ENCODE peak calls at places on chromosomes 3 and 15, in five cellular contexts. E is C1 segment of cervical spinal cord, I is sigmoid colon, Q is MM.1S, U is HAP-1. S is an unnamed sample.

GRCh38 chr15:78284758-78285157 is 14.7 kb downstream of the SKIC8 start:
- DNase-seq in Q (no peak), E (no peak), U (no peak), I (no peak), S (no peak)

GRCh38 chr3:106794442-106794841 is 582.8 kb upstream of the CCDC54 start:
- DNase-seq in U (no peak), E (no peak), Q (no peak), I (no peak), S (no peak)

GRCh38 chr3:14143826-14144225 is 19.0 kb downstream of the TMEM43 start:
- DNase-seq in Q (no peak), I (peak; percentile 88), U (no peak), E (no peak), S (no peak)

GRCh38 chr3:172188511-172188910 is 149.1 kb downstream of the FNDC3B start:
- DNase-seq in U (no peak), Q (peak; percentile 85), I (no peak), E (no peak), S (no peak)

GRCh38 chr15:39251413-39252197 is 329.3 kb upstream of the THBS1 start:
- DNase-seq in I (no peak), E (no peak), U (no peak), Q (no peak), S (no peak)

GRCh38 chr3:114320251-114320650 is 26.4 kb downstream of the TIGIT start:
- DNase-seq in E (no peak), Q (no peak), U (no peak), I (no peak), S (no peak)

GRCh38 chr3:77072232-77072631 is 32.3 kb downstream of the ROBO2 start:
- DNase-seq in Q (no peak), E (no peak), I (no peak), U (no peak), S (no peak)

GRCh38 chr15:33048255-33048654 is 146.3 kb downstream of the FMN1 start:
- DNase-seq in E (no peak), Q (no peak), U (no peak), I (no peak), S (no peak)

GRCh38 chr15:40330368-40330836 is 6.9 kb downstream of the INAFM2 start:
- DNase-seq in E (no peak), U (no peak), I (peak; percentile 97), Q (no peak), S (no peak)

GRCh38 chr15:90583471-90584252 is 53.9 kb downstream of the CRTC3 start:
- DNase-seq in U (peak; percentile 69), E (peak; percentile 48), Q (no peak), I (no peak), S (no peak)

GRCh38 chr15:68055224-68055705 is 1.1 kb downstream of the PIAS1 start:
- DNase-seq in E (peak; percentile 13), Q (peak; percentile 70), U (peak; percentile 61), I (no peak), S (peak; percentile 35)

GRCh38 chr15:36914962-36915808 is 185.2 kb downstream of the MEIS2 start:
- DNase-seq in Q (no peak), E (no peak), I (no peak), U (peak; percentile 18), S (no peak)

GRCh38 chr15:29003446-29004233 is 117.9 kb downstream of the APBA2 start:
- DNase-seq in E (no peak), Q (no peak), I (no peak), U (no peak), S (no peak)

GRCh38 chr3:140021269-140021668 is 86.3 kb downstream of the CLSTN2 start:
- DNase-seq in I (no peak), E (no peak), Q (no peak), U (no peak), S (no peak)

GRCh38 chr3:165622356-165622755 is 214.9 kb downstream of the BCHE start:
- DNase-seq in U (no peak), Q (no peak), I (no peak), E (no peak), S (no peak)

S was measured in nephron progenitor cell.